ENCODE peak calls at places on chromosomes 6 and 20, in six cellular contexts. V is choroid plexus epithelial cell, K is epithelial cell of esophagus, O is endodermal cell, R is heart left ventricle, E is natural killer cell. C is an unnamed sample.

GRCh38 chr6:30319146-30319835 is 7.4 kb upstream of the TRIM39 start:
- DNase-seq in V (no peak), K (no peak), O (no peak), R (no peak), E (no peak), C (no peak)

GRCh38 chr6:129936329-129937165 is 75.4 kb upstream of the TMEM244 start:
- DNase-seq in V (peak), K (peak), O (peak), R (peak), E (no peak), C (peak)

GRCh38 chr6:148509789-148510581 is 167.3 kb downstream of the SASH1 start:
- DNase-seq in V (peak), K (peak), O (no peak), R (peak), E (no peak), C (peak)

GRCh38 chr6:33642897-33643296 is 21.8 kb downstream of the ITPR3 start:
- DNase-seq in V (no peak), K (no peak), O (no peak), R (no peak), E (no peak), C (no peak)

GRCh38 chr6:168885741-168886140 is 367.9 kb downstream of the THBS2 start:
- DNase-seq in V (no peak), K (no peak), O (no peak), R (no peak), E (no peak), C (no peak)

GRCh38 chr6:39189915-39190544 is 39.2 kb downstream of the KCNK5 start:
- DNase-seq in V (peak), K (peak), O (peak), R (peak), E (no peak), C (no peak)

GRCh38 chr20:34768105-34768504 is 57.3 kb downstream of the NCOA6 start:
- DNase-seq in V (peak), K (no peak), O (no peak), R (no peak), E (no peak), C (peak)

GRCh38 chr20:63686492-63687321 is 9.7 kb upstream of the TNFRSF6B start:
- DNase-seq in V (peak), K (peak), O (no peak), R (peak), E (no peak), C (peak)

GRCh38 chr6:17101422-17102257 is at the start of gene STMND1:
- DNase-seq in V (peak), K (peak), O (peak), R (peak), E (no peak), C (no peak)

GRCh38 chr20:56411759-56412472 is at the start of gene CASS4:
- DNase-seq in V (peak), K (no peak), O (no peak), R (no peak), E (no peak), C (peak)

GRCh38 chr6:37680668-37681067 is 17.0 kb downstream of the MDGA1 start:
- DNase-seq in V (no peak), K (no peak), O (peak), R (no peak), E (no peak), C (no peak)

GRCh38 chr6:148850936-148851335 is 104.1 kb downstream of the UST start:
- DNase-seq in V (no peak), K (no peak), O (no peak), R (no peak), E (no peak), C (no peak)

GRCh38 chr20:37804584-37805566 is 98.1 kb upstream of the VSTM2L start:
- DNase-seq in V (peak), K (no peak), O (no peak), R (no peak), E (peak), C (no peak)

GRCh38 chr6:139686308-139686707 is 311.9 kb upstream of the CITED2 start:
- DNase-seq in V (peak), K (no peak), O (no peak), R (no peak), E (no peak), C (no peak)

GRCh38 chr20:21430031-21430430 is 32.7 kb upstream of the NKX2-4 start:
- DNase-seq in V (no peak), K (no peak), O (no peak), R (no peak), E (no peak), C (no peak)

GRCh38 chr6:41228616-41229015 is 467 bp downstream of the TREML4 start:
- DNase-seq in V (peak), K (peak), O (peak), R (no peak), E (no peak), C (no peak)

GRCh38 chr20:63223121-63223825 is 7.3 kb upstream of the YTHDF1 start:
- DNase-seq in V (peak), K (peak), O (peak), R (no peak), E (no peak), C (no peak)

GRCh38 chr6:161128680-161129196 is 137.2 kb downstream of the MAP3K4 start:
- DNase-seq in V (peak), K (peak), O (no peak), R (no peak), E (no peak), C (peak)

GRCh38 chr20:12925863-12926547 is 82.8 kb upstream of the SPTLC3 start:
- DNase-seq in V (no peak), K (no peak), O (no peak), R (no peak), E (no peak), C (no peak)

GRCh38 chr20:23663180-23663579 is 25.4 kb upstream of the CST3 start:
- DNase-seq in V (no peak), K (no peak), O (peak), R (no peak), E (no peak), C (no peak)

GRCh38 chr6:117549606-117550005 is 52.7 kb downstream of the GOPC start:
- DNase-seq in V (no peak), K (no peak), O (no peak), R (no peak), E (peak), C (no peak)

GRCh38 chr6:15674690-15675386 is 12.0 kb upstream of the DTNBP1 start:
- DNase-seq in V (no peak), K (no peak), O (peak), R (no peak), E (no peak), C (no peak)

GRCh38 chr6:94026575-94026974 is 607.2 kb upstream of the EPHA7 start:
- DNase-seq in V (no peak), K (no peak), O (no peak), R (no peak), E (no peak), C (no peak)

GRCh38 chr20:62376112-62377063 is 9.3 kb upstream of the LAMA5 start:
- DNase-seq in V (peak), K (peak), O (peak), R (peak), E (no peak), C (no peak)

GRCh38 chr20:57714409-57715267 is 4.8 kb upstream of the PMEPA1 start:
- DNase-seq in V (peak), K (peak), O (no peak), R (no peak), E (no peak), C (no peak)
- TF ChIP-seq CTCF in V (no peak), K (no peak), O (no peak), R (no peak), E (no peak), C (no peak)

GRCh38 chr6:133184798-133185380 is 56.3 kb upstream of the EYA4 start:
- DNase-seq in V (peak), K (peak), O (no peak), R (no peak), E (no peak), C (no peak)
- TF ChIP-seq CTCF in V (peak), K (peak), O (peak), R (peak), E (no peak), C (peak)

GRCh38 chr6:11700118-11700718 is 78.4 kb downstream of the ADTRP start:
- DNase-seq in V (peak), K (peak), O (no peak), R (no peak), E (no peak), C (no peak)
- TF ChIP-seq CTCF in V (peak), K (peak), O (peak), R (peak), E (peak), C (peak)

DNA sequence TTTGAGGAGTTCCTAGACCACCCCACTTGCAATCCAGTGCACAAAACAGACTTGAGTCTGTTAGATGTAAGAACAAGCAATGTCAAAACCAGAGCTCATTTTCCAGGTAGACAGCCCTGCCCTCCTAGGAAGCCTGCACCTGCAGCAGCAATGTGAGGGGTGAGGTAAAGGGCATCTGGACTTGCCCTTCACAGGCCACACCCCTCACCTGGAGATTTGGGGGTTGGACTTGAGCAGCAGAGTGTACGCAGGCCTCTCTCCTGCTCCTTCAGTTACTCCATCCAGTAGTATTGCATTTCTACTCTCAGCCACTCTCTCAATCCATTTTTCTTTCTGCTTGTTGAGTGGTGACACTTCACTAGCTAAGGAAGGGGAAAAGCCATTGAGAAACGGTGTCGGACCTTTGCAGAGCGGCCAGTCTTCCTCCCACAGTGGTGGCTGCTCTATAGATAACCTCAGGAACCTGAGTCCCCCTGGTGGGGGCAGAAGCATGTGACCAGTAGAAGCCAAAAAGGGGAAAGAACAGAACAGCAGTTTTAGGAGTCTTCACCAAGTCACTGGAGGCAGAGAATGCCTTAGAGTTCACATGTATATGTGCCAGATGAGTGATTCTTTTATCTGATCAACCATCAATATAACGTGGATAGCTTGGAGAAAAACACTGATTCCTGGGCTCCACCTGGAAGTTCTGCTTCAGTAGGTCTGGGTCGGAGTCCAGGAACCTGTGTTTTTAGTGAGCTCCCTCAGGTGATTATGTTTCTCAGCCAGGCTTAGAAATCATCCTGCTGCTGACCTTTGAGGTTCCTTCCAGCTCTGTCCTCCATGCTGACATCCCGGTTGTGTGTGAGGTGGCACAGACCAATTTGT is 28.0 kb downstream of the ARFGEF2 start:
- DNase-seq in V (no peak), K (no peak), O (peak), R (no peak), E (no peak), C (no peak)
- TF ChIP-seq CTCF in V (no peak), K (peak), O (peak), R (no peak), E (no peak), C (no peak)

DNA sequence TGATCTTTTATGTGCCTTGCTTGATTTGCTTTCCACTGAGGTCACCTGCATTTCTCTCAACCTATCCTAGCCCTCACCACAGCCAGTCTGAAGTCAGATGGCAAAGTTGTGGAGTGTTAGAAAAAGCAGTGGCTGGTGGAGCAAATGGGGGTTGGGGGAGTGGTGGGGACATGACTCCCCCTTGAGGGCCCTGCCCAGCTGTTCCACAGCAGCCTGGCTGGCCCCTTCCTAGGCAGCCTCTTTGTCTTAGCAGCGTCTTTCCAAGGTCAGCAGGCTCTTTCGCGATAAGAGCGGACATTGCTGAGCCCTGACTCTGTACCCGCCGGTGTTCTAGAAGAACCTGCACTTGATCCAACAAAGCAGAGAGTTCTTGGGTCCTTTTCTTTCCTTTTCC is 56.0 kb upstream of the TAGAP start:
- DNase-seq in V (no peak), K (no peak), O (peak), R (no peak), E (peak), C (no peak)
- TF ChIP-seq CTCF in V (no peak), K (no peak), O (no peak), R (no peak), E (no peak), C (no peak)

GRCh38 chr6:68652117-68652536 is 17.0 kb downstream of the ADGRB3 start:
- DNase-seq in V (peak), K (no peak), O (peak), R (no peak), E (no peak), C (no peak)
- TF ChIP-seq CTCF in V (peak), K (no peak), O (peak), R (no peak), E (no peak), C (no peak)

C was measured in AG04450.